ENCODE peak calls at places on chromosomes 7 and 10, in four cellular contexts. U is CD8-positive, alpha-beta memory T cell; D is psoas muscle; Q is PC-3. E is an unnamed sample. For H3K4me1, the result is how much of the 10 kb centered on the place peaks cover.

GRCh38 chr7:89246196-89246595 is 450.7 kb upstream of the TEX47 start:
- DNase-seq in U (no peak), D (no peak), Q (no peak), E (no peak)

GRCh38 chr7:90816511-90817142 is 220.5 kb downstream of the CDK14 start:
- DNase-seq in U (no peak), D (no peak), Q (peak), E (peak)

GRCh38 chr10:132657127-132657706 is 119.6 kb downstream of the INPP5A start:
- DNase-seq in U (no peak), D (no peak), Q (no peak), E (no peak)

GRCh38 chr7:25326466-25327156 is 98.3 kb upstream of the NPVF start:
- DNase-seq in U (no peak), D (no peak), Q (no peak), E (no peak)

GRCh38 chr10:79116363-79116762 is 47.6 kb downstream of the ZMIZ1 start:
- DNase-seq in U (no peak), D (no peak), Q (no peak), E (no peak)

GRCh38 chr7:83594076-83594475 is 54.9 kb downstream of the SEMA3E start:
- DNase-seq in U (no peak), D (no peak), Q (no peak), E (no peak)

GRCh38 chr10:17038627-17039026 is 91.0 kb downstream of the CUBN start:
- DNase-seq in U (no peak), D (peak), Q (no peak), E (no peak)

GRCh38 chr10:77801474-77802238 is 124.9 kb downstream of the DLG5 start:
- DNase-seq in U (peak), D (no peak), Q (peak), E (no peak)

GRCh38 chr7:20238754-20239324 is 21.7 kb upstream of the MACC1 start:
- DNase-seq in U (no peak), D (no peak), Q (no peak), E (peak)

GRCh38 chr7:44959433-44959951 is 19.3 kb downstream of the MYO1G start:
- DNase-seq in U (no peak), D (no peak), Q (no peak), E (no peak)

GRCh38 chr7:90661290-90662151 is 65.4 kb downstream of the CDK14 start:
- DNase-seq in U (no peak), D (no peak), Q (no peak), E (peak)

GRCh38 chr7:121741896-121742295 is 131.1 kb upstream of the PTPRZ1 start:
- DNase-seq in U (no peak), D (no peak), Q (no peak), E (no peak)

GRCh38 chr7:101717986-101718746 is 89.1 kb upstream of the MYL10 start:
- DNase-seq in U (no peak), D (peak), Q (no peak), E (peak)

GRCh38 chr7:99792983-99793382 is 9.0 kb upstream of the CYP3A4 start:
- DNase-seq in U (no peak), D (no peak), Q (no peak), E (no peak)

GRCh38 chr7:24879281-24879680 is 100.7 kb downstream of the OSBPL3 start:
- DNase-seq in U (no peak), D (no peak), Q (no peak), E (no peak)

GRCh38 chr10:11655839-11656238 is 44.4 kb upstream of the USP6NL start:
- DNase-seq in U (no peak), D (no peak), Q (no peak), E (peak)

GRCh38 chr7:27198138-27198841 is 1.6 kb downstream of the HOXA13 start:
- DNase-seq in U (no peak), D (no peak), Q (peak), E (no peak)

GRCh38 chr7:46391215-46391614 is 470.1 kb upstream of the IGFBP3 start:
- DNase-seq in U (no peak), D (no peak), Q (no peak), E (peak)

GRCh38 chr10:87613766-87614165 is 45.9 kb upstream of the PAPSS2 start:
- DNase-seq in U (no peak), D (no peak), Q (no peak), E (no peak)

GRCh38 chr7:24301703-24302102 is 17.7 kb downstream of the NPY start:
- DNase-seq in U (no peak), D (no peak), Q (no peak), E (no peak)

GRCh38 chr7:92622680-92623079 is 32.5 kb upstream of the FAM133B start:
- DNase-seq in U (no peak), D (no peak), Q (no peak), E (no peak)

GRCh38 chr7:28018446-28018845 is 162.1 kb downstream of the JAZF1 start:
- DNase-seq in U (no peak), D (no peak), Q (no peak), E (peak)

GRCh38 chr7:44283381-44284211 is 41.8 kb downstream of the CAMK2B start:
- DNase-seq in U (no peak), D (peak), Q (no peak), E (no peak)

GRCh38 chr10:124231188-124232135 is 138.1 kb upstream of the CHST15 start:
- DNase-seq in U (peak), D (no peak), Q (no peak), E (no peak)

GRCh38 chr10:109529258-109529657 is 394.1 kb downstream of the XPNPEP1 start:
- DNase-seq in U (no peak), D (no peak), Q (no peak), E (no peak)

GRCh38 chr7:92731327-92732063 is 104.9 kb downstream of the CDK6 start:
- DNase-seq in U (no peak), D (no peak), Q (peak), E (peak)

GRCh38 chr7:47454066-47454950 is 127.6 kb downstream of the TNS3 start:
- DNase-seq in U (no peak), D (peak), Q (peak), E (no peak)
- H3K4me1 ChIP-seq in U (under half), D (under half), Q (half or more), E (half or more)

GRCh38 chr10:59002011-59002410 is 174.4 kb upstream of the PHYHIPL start:
- DNase-seq in U (no peak), D (no peak), Q (no peak), E (no peak)

GRCh38 chr10:59000162-59000825 is 176.1 kb upstream of the PHYHIPL start:
- DNase-seq in U (no peak), D (no peak), Q (no peak), E (no peak)

GRCh38 chr10:59004392-59004791 is 172.1 kb upstream of the PHYHIPL start:
- DNase-seq in U (no peak), D (no peak), Q (no peak), E (no peak)

GRCh38 chr10:59006511-59007306 is 169.7 kb upstream of the PHYHIPL start:
- DNase-seq in U (no peak), D (peak), Q (peak), E (peak)

DNA sequence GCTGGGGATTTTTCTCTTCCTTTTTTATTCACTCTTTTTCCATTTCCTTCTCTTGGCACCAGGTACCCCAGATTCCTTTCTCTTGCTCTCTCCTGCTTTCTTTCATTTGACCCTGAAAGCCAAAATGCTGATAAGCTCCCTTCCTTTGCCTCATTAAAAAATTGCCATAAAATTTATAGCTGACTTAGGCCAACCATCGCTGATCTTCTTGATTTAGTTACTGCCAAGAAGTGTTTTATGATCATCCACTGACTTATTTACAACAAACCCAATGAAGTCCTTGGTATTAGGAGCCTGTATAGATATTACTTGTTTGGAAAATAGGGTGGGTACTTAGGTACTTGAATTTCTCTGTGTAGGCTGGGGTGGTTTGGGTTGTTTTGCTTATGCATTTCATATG is 173.2 kb upstream of the PHYHIPL start:
- DNase-seq in U (no peak), D (no peak), Q (no peak), E (no peak)
- H3K4me1 ChIP-seq in U (under half), D (under half), Q (under half), E (under half)

GRCh38 chr7:134545379-134545778 is 3.5 kb upstream of the AKR1B15 start:
- DNase-seq in U (no peak), D (no peak), Q (no peak), E (no peak)
- H3K4me1 ChIP-seq in U (under half), D (under half), Q (under half), E (under half)

GRCh38 chr10:43082756-43083155 is 5.9 kb downstream of the RET start:
- DNase-seq in U (no peak), D (no peak), Q (no peak), E (no peak)
- H3K4me1 ChIP-seq in U (under half), D (under half), Q (under half), E (under half)

GRCh38 chr10:99535764-99536399 is 3.1 kb downstream of the NKX2-3 start:
- DNase-seq in U (no peak), D (no peak), Q (no peak), E (no peak)
- H3K4me1 ChIP-seq in U (under half), D (under half), Q (under half), E (under half)

GRCh38 chr10:102778781-102779180 is 35.0 kb downstream of the WBP1L start:
- DNase-seq in U (no peak), D (no peak), Q (no peak), E (no peak)
- H3K4me1 ChIP-seq in U (half or more), D (half or more), Q (under half), E (under half)

GRCh38 chr7:2201686-2202360 is 30.9 kb downstream of the MAD1L1 start:
- DNase-seq in U (no peak), D (no peak), Q (no peak), E (no peak)

GRCh38 chr7:2199956-2200583 is 32.7 kb downstream of the MAD1L1 start:
- DNase-seq in U (no peak), D (no peak), Q (no peak), E (no peak)

GRCh38 chr7:2200584-2200980 is 32.2 kb downstream of the MAD1L1 start:
- DNase-seq in U (no peak), D (no peak), Q (no peak), E (no peak)

GRCh38 chr7:2202361-2202761 is 30.4 kb downstream of the MAD1L1 start:
- DNase-seq in U (no peak), D (no peak), Q (no peak), E (no peak)

DNA sequence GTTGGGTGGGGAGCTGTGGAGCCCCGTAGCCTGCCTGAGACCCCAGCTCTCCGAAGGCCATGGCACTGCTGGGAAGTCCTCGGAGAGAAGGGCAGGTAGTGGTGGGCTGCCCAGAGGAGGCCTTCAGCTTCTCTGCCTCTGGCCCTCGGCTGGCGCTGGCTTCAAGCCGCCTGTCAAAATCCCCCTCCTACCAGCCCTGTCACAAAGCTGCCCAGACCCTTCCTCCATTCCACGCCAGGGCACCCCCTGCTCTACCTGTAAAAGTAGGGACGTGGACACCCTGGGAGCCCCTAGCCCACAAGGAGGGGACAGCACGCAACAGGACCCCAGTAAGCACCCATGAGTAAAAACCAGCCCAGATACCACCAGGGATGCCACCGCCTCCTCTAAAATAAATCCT is 31.6 kb downstream of the MAD1L1 start:
- DNase-seq in U (no peak), D (no peak), Q (no peak), E (no peak)
- H3K4me1 ChIP-seq in U (under half), D (under half), Q (under half), E (under half)